ENCODE peak calls at places on chromosomes 2 and 18, in four cellular contexts. F is HepG2, R is H1, N is K562. W is an unnamed sample.

GRCh38 chr18:27808678-27809077 is 368.3 kb downstream of the CDH2 start:
- DNase-seq in F (no peak), N (no peak), R (no peak), W (no peak)

GRCh38 chr2:156333274-156333950 is 891 bp upstream of the NR4A2 start:
- DNase-seq in N (peak), R (no peak), F (no peak), W (peak)

GRCh38 chr2:210072922-210073509 is 70.6 kb downstream of the RPE start:
- DNase-seq in F (peak), R (no peak), N (peak), W (no peak)

GRCh38 chr2:53545159-53546055 is 222.2 kb upstream of the CHAC2 start:
- DNase-seq in R (no peak), F (no peak), N (no peak), W (no peak)

GRCh38 chr2:198016244-198016643 is 211.9 kb downstream of the PLCL1 start:
- DNase-seq in N (no peak), F (no peak), R (no peak), W (no peak)

GRCh38 chr2:189072036-189072435 is 97.9 kb downstream of the COL3A1 start:
- DNase-seq in R (no peak), N (no peak), F (no peak), W (no peak)

GRCh38 chr2:120448961-120449421 is 103.1 kb downstream of the INHBB start:
- DNase-seq in N (no peak), R (no peak), F (no peak), W (no peak)

GRCh38 chr2:202249864-202250263 is 11.5 kb upstream of the SUMO1 start:
- DNase-seq in R (peak), N (no peak), F (no peak), W (peak)

GRCh38 chr2:157880927-157881326 is 4.8 kb upstream of the ACVR1 start:
- DNase-seq in F (no peak), R (no peak), N (no peak), W (no peak)

GRCh38 chr18:4433762-4434161 is 21.3 kb downstream of the DLGAP1 start:
- DNase-seq in R (no peak), N (no peak), F (no peak), W (no peak)

GRCh38 chr2:95058989-95059601 is 33.6 kb downstream of the MAL start:
- DNase-seq in N (no peak), F (no peak), R (no peak), W (no peak)

GRCh38 chr2:189466656-189467055 is 25.4 kb downstream of the WDR75 start:
- DNase-seq in N (peak), R (no peak), F (peak), W (no peak)

GRCh38 chr18:46268662-46269061 is 164.5 kb downstream of the HAUS1 start:
- DNase-seq in R (no peak), N (no peak), F (no peak), W (no peak)
- TF ChIP-seq JUND in R (no peak), N (no peak), F (no peak), W (no peak)

GRCh38 chr18:9172506-9173127 is 36.0 kb downstream of the ANKRD12 start:
- DNase-seq in N (peak), F (no peak), R (no peak), W (no peak)
- TF ChIP-seq JUND in N (no peak), F (no peak), R (no peak), W (no peak)

GRCh38 chr2:221420245-221420644 is 151.9 kb downstream of the EPHA4 start:
- DNase-seq in F (no peak), N (peak), R (no peak), W (no peak)
- TF ChIP-seq JUND in F (no peak), N (no peak), R (no peak), W (no peak)

DNA sequence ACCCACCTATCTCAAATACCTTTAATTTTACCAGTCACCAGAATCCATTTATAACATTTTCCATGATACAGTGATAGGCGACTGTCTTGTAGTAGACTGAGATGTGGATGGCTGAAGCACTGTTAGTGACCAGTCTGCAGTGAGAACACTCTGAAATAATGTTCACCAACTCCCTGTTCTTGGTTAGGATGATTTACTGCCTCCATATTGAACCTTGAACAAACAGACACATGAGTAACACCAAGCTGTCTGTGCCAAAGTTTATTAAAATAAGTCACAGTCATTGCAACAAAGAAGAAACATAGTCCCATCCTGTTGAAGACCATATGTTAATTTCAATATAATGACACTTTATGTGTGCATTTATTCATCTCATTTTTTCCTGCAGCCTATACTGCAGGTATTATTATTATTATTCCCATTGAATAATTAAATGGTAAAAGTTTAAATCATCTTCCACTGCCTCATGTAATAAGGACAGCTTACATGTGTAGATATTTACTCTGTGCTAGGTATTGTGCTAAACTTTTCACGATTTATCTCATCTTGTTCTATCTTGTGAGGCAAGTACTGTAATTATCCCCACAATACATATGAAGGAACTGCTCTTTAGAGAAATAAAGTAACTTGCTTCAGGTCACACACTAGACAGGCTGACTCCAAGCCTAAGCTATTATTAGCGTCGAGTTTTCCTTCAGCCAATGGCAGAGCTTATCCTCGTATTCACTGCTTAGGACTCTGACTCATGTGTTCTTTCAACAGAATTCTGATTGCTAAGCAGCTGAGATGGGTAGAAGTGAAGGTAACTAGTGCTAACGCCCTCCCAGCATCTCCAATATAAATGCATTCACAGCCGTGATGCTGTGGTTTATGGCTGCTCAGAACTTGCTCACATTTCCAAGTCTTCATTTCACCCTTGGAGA is 62.5 kb downstream of the ONECUT2 start:
- DNase-seq in N (no peak), R (no peak), F (no peak), W (no peak)
- TF ChIP-seq JUND in N (no peak), R (no peak), F (no peak), W (no peak)

DNA sequence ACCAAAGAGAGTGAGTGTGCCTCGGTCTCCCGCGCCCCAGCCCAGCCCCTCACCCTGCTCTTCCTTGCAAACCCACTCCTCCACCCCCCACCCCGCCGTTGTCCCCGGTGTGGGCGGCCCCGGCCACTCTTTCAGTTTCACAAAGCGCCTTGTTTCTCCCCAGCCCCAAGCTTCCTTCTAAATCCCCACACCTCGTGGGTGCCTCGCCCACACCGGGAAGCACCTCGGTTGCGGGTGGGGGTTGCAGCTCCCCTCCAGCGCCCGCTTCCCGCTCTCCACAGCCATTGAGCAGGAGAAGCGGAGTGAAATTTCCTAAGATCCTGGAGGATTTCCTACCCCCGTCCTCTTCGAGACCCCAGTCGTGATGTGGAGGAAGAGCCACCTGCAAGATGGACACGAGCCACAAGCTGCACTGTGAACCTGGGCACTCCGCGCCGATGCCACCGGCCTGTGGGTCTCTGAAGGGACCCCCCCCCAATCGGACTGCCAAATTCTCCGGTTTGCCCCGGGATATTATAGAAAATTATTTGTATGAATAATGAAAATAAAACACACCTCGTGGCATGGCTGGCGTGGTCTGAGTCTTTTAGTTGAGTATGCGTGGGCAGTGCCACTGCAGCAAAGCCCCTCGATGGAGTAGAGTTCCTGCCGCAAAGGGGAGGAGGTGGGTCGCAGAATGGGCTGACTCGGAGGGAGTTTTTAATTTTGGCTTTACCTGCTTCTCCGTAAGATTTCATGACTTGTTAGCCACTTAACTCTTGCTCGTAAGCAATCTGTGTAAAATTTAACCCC is 848 bp downstream of the TMSB10 start:
- DNase-seq in N (peak), R (no peak), F (no peak), W (no peak)
- TF ChIP-seq JUND in N (no peak), R (no peak), F (no peak), W (no peak)

GRCh38 chr2:174859563-174860169 is 95.4 kb upstream of the CHRNA1 start:
- DNase-seq in F (no peak), N (no peak), R (no peak), W (no peak)
- TF ChIP-seq JUND in F (no peak), N (no peak), R (no peak), W (no peak)

GRCh38 chr2:239781461-239781860 is 243.7 kb downstream of the NDUFA10 start:
- DNase-seq in R (no peak), F (no peak), N (no peak), W (no peak)
- TF ChIP-seq JUND in R (no peak), F (no peak), N (no peak), W (no peak)

DNA sequence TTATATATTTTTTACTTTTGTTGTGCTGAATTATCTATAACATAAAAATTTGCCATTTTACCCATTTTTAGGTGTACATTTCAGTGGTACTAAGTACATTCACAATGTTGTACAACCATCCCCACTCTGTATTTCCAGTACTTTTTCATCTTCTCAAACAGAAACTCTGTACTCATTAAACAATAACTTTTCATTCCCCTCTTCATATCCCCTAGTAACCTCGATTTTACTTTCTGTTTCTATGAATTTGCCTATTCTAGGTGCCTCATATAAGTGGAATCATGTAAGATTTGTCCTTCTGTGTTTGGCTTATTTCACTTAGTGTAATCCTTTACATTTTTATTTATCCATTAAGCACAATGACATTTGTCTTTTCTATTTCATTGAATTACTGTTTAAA is 51.3 kb downstream of the GTF2A1L start:
- DNase-seq in F (no peak), N (no peak), R (no peak), W (no peak)
- TF ChIP-seq JUND in F (no peak), N (no peak), R (no peak), W (no peak)

DNA sequence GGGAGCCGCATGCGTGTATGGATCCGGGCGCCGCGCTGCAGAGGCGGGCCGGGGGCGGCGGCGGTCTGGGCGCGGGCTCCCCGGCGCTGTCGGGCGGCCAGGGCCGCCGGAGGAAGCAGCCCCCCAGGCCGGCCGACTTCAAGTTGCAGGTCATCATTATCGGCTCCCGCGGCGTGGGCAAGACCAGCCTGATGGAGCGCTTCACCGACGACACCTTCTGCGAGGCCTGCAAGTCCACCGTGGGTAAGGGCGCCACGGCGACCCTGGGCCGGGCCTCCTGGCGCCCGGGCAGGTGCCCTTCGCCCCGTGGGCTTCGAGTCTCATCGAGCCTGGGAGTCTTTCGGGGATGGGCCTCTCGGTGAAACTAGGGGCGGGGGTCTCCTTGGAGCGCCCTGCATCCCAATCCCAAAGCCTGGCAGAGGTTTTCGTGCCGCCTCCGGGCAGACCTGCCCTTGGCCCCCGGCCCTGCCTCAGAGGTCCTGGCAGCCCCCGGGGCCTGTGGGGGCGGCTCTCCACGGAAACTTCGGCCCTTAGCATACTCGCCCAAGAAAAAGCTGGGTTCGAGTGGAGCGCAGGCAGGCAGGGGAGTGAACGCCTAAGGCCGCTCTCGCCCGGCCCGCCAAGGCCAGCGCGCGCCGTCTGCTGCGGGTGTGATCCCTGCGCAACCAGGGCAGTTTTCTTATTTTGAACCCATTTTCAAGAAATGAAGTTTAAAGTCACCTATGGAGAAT is 639 bp downstream of the RAB12 start:
- DNase-seq in F (no peak), N (peak), R (no peak), W (no peak)
- TF ChIP-seq JUND in F (no peak), N (no peak), R (no peak), W (no peak)

W was measured in T47D.